ENCODE peak calls at places on chromosomes 5 and 9, in seven cellular contexts. Q is mucosa of descending colon, Y is heart left ventricle, T is ascending aorta, S is HCT116, A is left ventricle myocardium inferior, M is stomach. Z is an unnamed sample. For H3K9me3, the result is how much of the 10 kb centered on the place peaks cover.

GRCh38 chr5:177117441-177118045 is 16.0 kb upstream of the NSD1 start:
- DNase-seq in T (no peak), M (no peak), S (no peak), A (no peak), Y (no peak), Q (no peak), Z (no peak)

GRCh38 chr5:125575561-125576504 is 829.4 kb upstream of the ZNF608 start:
- DNase-seq in M (no peak), Y (no peak), Q (peak), A (no peak), S (no peak), T (no peak), Z (peak)

GRCh38 chr9:130328349-130328801 is 62.8 kb downstream of the HMCN2 start:
- DNase-seq in Y (peak), T (no peak), A (peak), S (no peak), Q (peak), M (peak), Z (no peak)

GRCh38 chr5:134846641-134846960 is 833 bp downstream of the C5orf24 start:
- DNase-seq in S (no peak), T (no peak), A (no peak), M (no peak), Y (no peak), Q (no peak), Z (no peak)

GRCh38 chr9:136648746-136649145 is 14.0 kb upstream of the EGFL7 start:
- DNase-seq in A (peak), S (no peak), M (no peak), Q (no peak), T (no peak), Y (peak), Z (no peak)

GRCh38 chr5:112921031-112921832 is 795 bp downstream of the REEP5 start:
- DNase-seq in Y (peak), T (no peak), S (peak), M (peak), Q (peak), A (peak), Z (peak)

GRCh38 chr5:139577689-139578347 is 16.7 kb downstream of the UBE2D2 start:
- DNase-seq in Y (no peak), A (no peak), M (no peak), Q (no peak), S (no peak), T (no peak), Z (no peak)

GRCh38 chr5:65100846-65101678 is 332.3 kb downstream of the CWC27 start:
- DNase-seq in S (peak), Q (peak), A (peak), T (no peak), M (peak), Y (peak), Z (peak)

GRCh38 chr9:95088421-95089161 is 228.9 kb downstream of the FANCC start:
- DNase-seq in T (no peak), A (no peak), S (no peak), M (no peak), Y (no peak), Q (no peak), Z (peak)

GRCh38 chr5:137613554-137614265 is 114.6 kb upstream of the SPOCK1 start:
- DNase-seq in Y (no peak), Q (no peak), M (no peak), T (no peak), A (no peak), S (no peak), Z (no peak)

GRCh38 chr9:88303785-88304495 is 84.3 kb upstream of the SPIN1 start:
- DNase-seq in T (no peak), A (no peak), S (no peak), Y (no peak), M (no peak), Q (no peak), Z (no peak)

GRCh38 chr5:54455413-54456157 is at the start of gene HSPB3:
- DNase-seq in T (no peak), Q (peak), M (no peak), S (no peak), A (peak), Y (peak), Z (no peak)

GRCh38 chr9:100322954-100323536 is 29.7 kb downstream of the TEX10 start:
- DNase-seq in M (peak), T (no peak), Y (no peak), Q (peak), A (no peak), S (peak), Z (peak)

GRCh38 chr5:107430077-107430625 is 240.6 kb downstream of the EFNA5 start:
- DNase-seq in S (no peak), T (no peak), Q (no peak), Y (no peak), A (no peak), M (no peak), Z (no peak)

GRCh38 chr9:91131433-91131839 is 230.3 kb downstream of the AUH start:
- DNase-seq in Q (peak), M (peak), S (peak), Y (no peak), T (peak), A (no peak), Z (no peak)

GRCh38 chr9:115687356-115687755 is 466.2 kb upstream of the PAPPA start:
- DNase-seq in Y (no peak), T (no peak), Q (no peak), M (no peak), A (no peak), S (no peak), Z (no peak)

GRCh38 chr5:147483961-147484707 is 25.7 kb downstream of the DPYSL3 start:
- DNase-seq in T (no peak), S (no peak), Q (peak), M (no peak), A (peak), Y (peak), Z (peak)

GRCh38 chr9:79764377-79764776 is 192.6 kb downstream of the TLE4 start:
- DNase-seq in T (no peak), Q (peak), A (no peak), M (no peak), Y (no peak), S (no peak), Z (peak)

GRCh38 chr9:134350416-134350994 is 24.2 kb downstream of the RXRA start:
- DNase-seq in Q (no peak), S (no peak), T (no peak), M (no peak), Y (no peak), A (no peak), Z (peak)

GRCh38 chr9:115359011-115359780 is 241.2 kb upstream of the TNC start:
- DNase-seq in M (no peak), Y (no peak), S (no peak), A (no peak), T (no peak), Q (no peak), Z (no peak)

GRCh38 chr9:133540336-133541025 is 6.0 kb downstream of the ADAMTSL2 start:
- DNase-seq in Q (no peak), S (no peak), Y (no peak), A (no peak), T (no peak), M (no peak), Z (no peak)

GRCh38 chr9:136494531-136495215 is 11.8 kb upstream of the SEC16A start:
- DNase-seq in T (no peak), Y (no peak), S (no peak), M (no peak), Q (no peak), A (no peak), Z (no peak)

GRCh38 chr5:87562068-87562467 is 149.3 kb upstream of the CCNH start:
- DNase-seq in Q (no peak), Y (no peak), M (no peak), S (no peak), T (no peak), A (no peak), Z (no peak)

GRCh38 chr5:36751881-36752280 is 124.7 kb upstream of the NIPBL start:
- DNase-seq in S (no peak), Y (no peak), T (no peak), A (no peak), M (no peak), Q (no peak), Z (no peak)

GRCh38 chr5:172816887-172817418 is 17.1 kb upstream of the ERGIC1 start:
- DNase-seq in M (no peak), Q (no peak), A (no peak), S (no peak), T (no peak), Y (no peak), Z (no peak)

GRCh38 chr5:43874772-43875171 is 271.8 kb downstream of the NNT start:
- DNase-seq in T (no peak), Y (no peak), M (no peak), Q (no peak), A (no peak), S (no peak), Z (no peak)

GRCh38 chr5:110631236-110631635 is 95.2 kb downstream of the TMEM232 start:
- DNase-seq in Y (no peak), T (no peak), M (no peak), Q (no peak), S (no peak), A (no peak), Z (no peak)

GRCh38 chr5:37685211-37685610 is 154.6 kb downstream of the GDNF start:
- DNase-seq in S (no peak), A (no peak), Y (no peak), Q (no peak), M (no peak), T (no peak), Z (no peak)

GRCh38 chr9:7234144-7234543 is 476.4 kb downstream of the KDM4C start:
- DNase-seq in Q (no peak), Y (no peak), S (peak), M (no peak), T (no peak), A (no peak), Z (no peak)

GRCh38 chr5:5351288-5352089 is 71.0 kb upstream of the ICE1 start:
- DNase-seq in T (no peak), Q (no peak), M (no peak), A (no peak), S (peak), Y (no peak), Z (no peak)

GRCh38 chr9:2622361-2623045 is 916 bp downstream of the VLDLR start:
- DNase-seq in A (peak), T (no peak), M (peak), Y (peak), S (no peak), Q (peak), Z (peak)

GRCh38 chr5:102879741-102880140 is 124.6 kb downstream of the PAM start:
- DNase-seq in Y (no peak), T (no peak), S (no peak), Q (no peak), M (no peak), A (no peak), Z (no peak)

GRCh38 chr9:134869554-134870310 is 10.9 kb upstream of the FCN2 start:
- DNase-seq in M (no peak), Q (no peak), T (no peak), A (no peak), Y (no peak), S (no peak), Z (no peak)

GRCh38 chr5:56649569-56649968 is 165.8 kb upstream of the MAP3K1 start:
- DNase-seq in T (no peak), A (peak), S (no peak), M (no peak), Y (peak), Q (no peak), Z (peak)

GRCh38 chr5:168770036-168770498 is 190.9 kb upstream of the PANK3 start:
- DNase-seq in Q (no peak), M (no peak), S (no peak), Y (no peak), T (no peak), A (no peak), Z (no peak)

GRCh38 chr5:157047898-157048297 is 11.0 kb downstream of the HAVCR1 start:
- DNase-seq in T (no peak), M (no peak), Q (no peak), S (no peak), Y (no peak), A (no peak), Z (no peak)

GRCh38 chr5:80975065-80975464 is 14.9 kb downstream of the RASGRF2 start:
- DNase-seq in T (no peak), A (no peak), S (no peak), Q (no peak), Y (no peak), M (no peak), Z (no peak)

GRCh38 chr9:132973713-132974112 is 4.8 kb upstream of the GFI1B start:
- DNase-seq in T (no peak), Q (no peak), S (peak), A (no peak), M (no peak), Y (no peak), Z (no peak)

GRCh38 chr9:128902351-128903078 is 18.3 kb upstream of the PHYHD1 start:
- DNase-seq in Q (peak), T (peak), S (no peak), A (peak), M (peak), Y (peak), Z (no peak)

GRCh38 chr9:33159058-33159759 is 7.9 kb downstream of the B4GALT1 start:
- DNase-seq in Y (peak), A (peak), T (peak), Q (peak), S (no peak), M (no peak), Z (peak)

DNA sequence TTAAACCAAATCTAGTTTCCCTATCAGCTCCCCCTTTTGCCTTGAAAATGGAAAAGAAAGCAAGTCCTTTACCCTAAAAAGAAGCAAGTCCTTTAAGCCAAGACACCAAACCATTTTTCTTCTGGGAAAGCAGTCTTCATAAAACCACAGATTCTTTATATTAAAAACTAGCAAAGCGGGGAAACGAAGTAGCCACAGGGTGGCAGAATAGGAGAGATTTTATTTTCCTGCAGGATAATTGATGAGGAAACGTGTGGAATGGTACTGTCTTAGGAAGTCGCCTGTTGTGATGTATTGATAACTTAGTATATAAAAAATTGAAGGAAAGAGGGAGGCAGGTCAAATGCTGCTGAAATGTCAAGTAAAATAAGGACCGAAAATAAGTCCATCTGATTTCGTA is 41.1 kb downstream of the ZNF883 start:
- DNase-seq in M (no peak), Y (no peak), A (no peak), S (no peak), T (no peak), Q (no peak), Z (no peak)
- TF ChIP-seq CTCF in M (no peak), Y (no peak), A (no peak), S (no peak), T (no peak), Q (no peak), Z (no peak)

DNA sequence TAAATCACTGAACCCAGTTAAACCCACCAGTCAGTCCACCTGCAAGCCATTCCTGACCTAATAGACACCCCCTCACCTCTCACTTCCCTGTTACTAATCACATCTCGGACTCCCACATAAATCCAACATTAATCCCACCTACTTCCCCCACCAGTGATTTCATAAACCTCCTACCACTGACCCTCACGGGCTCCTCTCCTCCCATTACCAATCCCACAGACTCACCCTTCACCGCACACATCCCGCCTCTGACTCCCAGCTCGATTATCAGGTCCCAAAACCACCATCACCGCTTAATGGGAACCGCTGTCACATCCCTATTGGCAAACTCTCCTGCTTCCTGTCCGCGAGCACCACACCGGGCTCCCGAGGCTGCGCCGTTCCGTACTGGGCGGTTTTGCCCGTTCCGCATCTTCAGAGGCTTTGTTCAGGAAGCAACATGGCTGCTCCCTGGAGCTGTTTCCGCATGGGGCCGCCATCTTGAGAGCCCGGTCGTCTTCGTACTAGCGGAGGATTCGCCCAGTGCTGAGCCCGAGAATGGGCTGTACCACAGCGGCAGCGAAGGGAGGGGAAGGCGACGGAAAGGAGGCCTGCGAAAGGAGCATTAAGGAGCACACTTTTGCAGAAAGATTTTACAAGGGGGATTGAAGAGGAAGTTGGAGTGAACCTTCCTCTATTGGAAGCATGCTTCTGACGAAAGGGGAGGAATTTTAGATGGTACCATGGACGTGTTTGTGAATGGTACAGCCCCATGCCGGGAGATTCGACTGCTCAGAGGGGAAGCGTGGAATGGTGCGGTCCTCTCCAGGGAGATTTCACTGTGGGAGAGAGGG is at the start of gene ZNF300:
- DNase-seq in S (no peak), A (peak), M (peak), T (peak), Y (peak), Q (peak), Z (peak)
- H3K9me3 ChIP-seq in S (under half), A (half or more), M (half or more), T (under half), Y (half or more), Q (half or more), Z (under half)

DNA sequence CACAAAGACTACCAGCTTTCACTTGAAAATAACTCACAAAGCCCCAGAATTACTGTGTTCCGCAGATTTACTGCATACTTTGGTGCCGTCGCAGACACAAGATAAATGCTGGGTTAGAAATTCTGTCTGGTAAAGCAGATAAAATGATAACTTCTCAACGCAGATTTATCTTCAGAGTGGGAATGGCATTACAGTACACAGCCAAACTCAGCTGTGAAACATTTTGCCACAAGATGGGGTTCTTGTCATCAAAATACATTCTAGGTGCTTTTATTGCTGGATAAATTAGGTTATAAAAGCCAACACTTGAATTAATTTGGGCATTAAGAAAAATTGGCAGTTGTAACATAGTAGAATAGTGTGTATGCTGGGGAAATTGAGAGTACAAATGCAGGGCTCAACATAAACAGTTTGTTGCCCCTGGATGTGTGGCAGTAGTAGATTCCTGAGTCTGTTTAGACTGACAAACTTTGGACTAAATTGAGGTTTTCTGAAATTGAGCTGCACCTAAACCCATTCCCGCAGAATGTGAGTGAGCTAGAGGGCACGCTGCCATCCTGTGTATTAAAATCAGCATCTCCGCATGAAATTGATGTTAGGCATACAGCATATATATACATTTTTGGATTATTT is 61.1 kb downstream of the LMNB1 start:
- DNase-seq in S (no peak), Q (no peak), M (no peak), A (no peak), Y (no peak), T (no peak), Z (no peak)
- TF ChIP-seq CTCF in S (no peak), Q (no peak), M (no peak), A (peak), Y (peak), T (peak), Z (peak)

GRCh38 chr9:138085568-138085967 is 208.0 kb downstream of the CACNA1B start:
- DNase-seq in A (no peak), Y (no peak), S (no peak), Q (no peak), M (no peak), T (no peak), Z (no peak)
- H3K9me3 ChIP-seq in A (under half), Y (under half), S (under half), Q (under half), M (under half), T (under half), Z (under half)

GRCh38 chr9:120877276-120878034 is 467 bp upstream of the PHF19 start:
- DNase-seq in M (peak), Y (peak), S (no peak), Q (peak), A (peak), T (no peak), Z (peak)
- TF ChIP-seq CTCF in M (no peak), Y (no peak), S (no peak), Q (no peak), A (peak), T (peak), Z (no peak)

DNA sequence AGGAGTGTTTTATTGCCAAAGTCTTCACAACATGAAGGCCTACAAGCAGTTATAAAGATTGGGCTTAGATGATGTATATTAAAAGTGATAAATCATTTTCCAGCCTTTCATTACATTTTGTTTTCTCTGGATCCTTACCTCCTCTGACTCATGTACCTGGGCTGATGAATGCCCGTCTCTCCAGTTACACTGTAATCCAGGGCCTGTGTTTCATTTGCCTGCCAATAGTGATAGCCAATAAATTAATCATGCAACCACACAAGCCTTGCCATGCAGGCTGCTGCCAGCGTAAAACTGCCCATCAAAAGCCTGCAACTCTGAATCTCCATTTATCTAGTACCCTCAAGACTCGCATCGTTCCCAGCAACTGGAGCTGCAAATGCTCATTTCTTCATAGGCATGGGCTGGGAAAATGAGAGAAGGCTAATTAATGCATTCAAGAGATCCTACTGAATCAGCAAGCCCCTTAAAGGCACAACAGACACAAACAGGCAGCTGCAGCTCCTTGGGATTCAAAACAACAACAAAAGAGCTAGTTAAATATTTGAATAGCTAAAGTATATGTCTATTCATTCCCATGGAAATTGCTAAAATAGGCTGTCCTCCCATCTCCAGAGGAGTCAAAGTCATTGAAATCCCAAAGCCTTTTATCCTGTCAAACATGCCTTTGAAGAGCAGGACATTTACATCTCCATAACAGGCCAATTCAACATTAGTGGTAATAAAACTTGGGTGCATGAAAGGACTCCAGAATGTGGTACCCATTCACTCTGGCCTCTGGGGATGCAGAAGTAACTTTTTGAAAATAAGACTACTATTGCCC is 177.2 kb downstream of the NTRK2 start:
- DNase-seq in Q (no peak), A (no peak), S (no peak), T (no peak), M (no peak), Y (no peak), Z (no peak)
- H3K9me3 ChIP-seq in Q (under half), A (under half), S (under half), T (under half), M (under half), Y (under half), Z (under half)

Z was measured in body of pancreas.